ENCODE peak calls at places on chromosome 21, in ten cellular contexts. Q is cardiac fibroblast; I is CD8-positive, alpha-beta T cell; B is body of pancreas; H is Calu3; U is upper lobe of right lung; W is GM13976; V is fibroblast of villous mesenchyme; A is Peyer's patch; E is fibroblast of mammary gland. L is an unnamed sample.

GRCh38 chr21:37917612-37918011 is 1.4 kb upstream of the KCNJ6 start:
- DNase-seq in U (no peak), E (peak), B (no peak), A (no peak), V (peak), I (no peak), H (no peak), Q (peak), W (no peak), L (no peak)

GRCh38 chr21:34567574-34567973 is 47.3 kb downstream of the RCAN1 start:
- DNase-seq in A (no peak), B (no peak), I (no peak), U (no peak), V (no peak), Q (no peak), W (no peak), E (no peak), H (no peak), L (no peak)

GRCh38 chr21:44087426-44088400 is 19.5 kb upstream of the PWP2 start:
- DNase-seq in E (no peak), Q (no peak), W (no peak), I (no peak), H (no peak), A (peak), V (no peak), B (no peak), U (peak), L (no peak)

GRCh38 chr21:31514598-31514997 is 144.9 kb upstream of the SOD1 start:
- DNase-seq in H (peak), B (peak), I (no peak), Q (no peak), U (no peak), A (no peak), E (no peak), W (no peak), V (no peak), L (peak)

GRCh38 chr21:32359719-32360260 is 33.0 kb downstream of the URB1 start:
- DNase-seq in E (peak), H (peak), I (no peak), Q (no peak), V (no peak), A (no peak), U (no peak), B (no peak), W (no peak), L (no peak)

GRCh38 chr21:32520885-32521735 is 64.2 kb downstream of the TCP10L start:
- DNase-seq in H (peak), V (peak), W (no peak), I (no peak), A (peak), B (peak), U (peak), E (peak), Q (peak), L (no peak)

GRCh38 chr21:17929514-17929913 is 110.4 kb upstream of the C21orf91 start:
- DNase-seq in E (no peak), V (no peak), U (no peak), W (no peak), B (no peak), H (no peak), I (no peak), A (no peak), Q (no peak), L (no peak)

GRCh38 chr21:42299324-42300044 is 15.7 kb downstream of the TFF3 start:
- DNase-seq in V (no peak), Q (peak), B (no peak), W (no peak), E (no peak), I (no peak), A (no peak), H (peak), U (peak), L (no peak)

GRCh38 chr21:33634254-33634653 is 7.3 kb downstream of the CRYZL1 start:
- DNase-seq in U (no peak), B (no peak), E (no peak), H (no peak), Q (no peak), W (no peak), I (no peak), A (no peak), V (no peak), L (no peak)

GRCh38 chr21:42121792-42122191 is 50.7 kb downstream of the UMODL1 start:
- DNase-seq in E (no peak), Q (no peak), I (no peak), W (no peak), U (no peak), H (no peak), A (no peak), B (no peak), V (no peak), L (no peak)

GRCh38 chr21:36589352-36589971 is 109.5 kb upstream of the SIM2 start:
- DNase-seq in B (peak), W (peak), V (peak), E (peak), I (no peak), Q (peak), U (no peak), A (no peak), H (peak), L (no peak)

GRCh38 chr21:33434770-33435360 is 31.7 kb downstream of the IFNGR2 start:
- DNase-seq in Q (peak), A (no peak), B (no peak), I (no peak), W (peak), V (peak), E (peak), U (no peak), H (peak), L (no peak)

GRCh38 chr21:17501107-17502006 is 11.5 kb upstream of the CXADR start:
- DNase-seq in I (no peak), E (no peak), B (no peak), W (no peak), H (no peak), U (no peak), V (no peak), Q (no peak), A (no peak), L (no peak)

GRCh38 chr21:34845521-34846213 is 176.9 kb downstream of the CLIC6 start:
- DNase-seq in E (peak), I (no peak), B (no peak), W (peak), A (no peak), U (peak), V (peak), Q (peak), H (peak), L (no peak)

GRCh38 chr21:37673801-37674575 is 242.3 kb downstream of the KCNJ6 start:
- DNase-seq in I (no peak), W (no peak), B (no peak), V (no peak), E (no peak), A (no peak), U (no peak), H (no peak), Q (peak), L (no peak)

GRCh38 chr21:35840197-35840799 is 220.0 kb downstream of the SETD4 start:
- DNase-seq in Q (peak), I (peak), E (peak), H (peak), U (no peak), V (peak), A (peak), B (peak), W (peak), L (peak)

GRCh38 chr21:36542312-36543101 is 62.6 kb upstream of the CLDN14 start:
- DNase-seq in B (peak), A (no peak), I (no peak), V (no peak), Q (no peak), W (peak), U (no peak), H (no peak), E (no peak), L (no peak)

GRCh38 chr21:33078907-33079582 is 9.1 kb downstream of the OLIG1 start:
- DNase-seq in I (no peak), H (peak), V (peak), A (no peak), Q (peak), U (no peak), E (peak), W (peak), B (peak), L (no peak)

GRCh38 chr21:42010507-42011493 is 640 bp upstream of the ZBTB21 start:
- DNase-seq in I (peak), V (peak), U (peak), A (peak), Q (no peak), E (no peak), H (peak), B (peak), W (peak), L (no peak)

GRCh38 chr21:34276711-34277425 is 86.9 kb upstream of the KCNE2 start:
- DNase-seq in I (no peak), Q (peak), H (no peak), U (no peak), W (peak), V (peak), E (peak), A (no peak), B (no peak), L (no peak)

GRCh38 chr21:31235671-31236450 is 108.2 kb downstream of the TIAM1 start:
- DNase-seq in I (no peak), W (no peak), V (no peak), B (no peak), U (no peak), A (no peak), Q (peak), H (no peak), E (peak), L (no peak)

DNA sequence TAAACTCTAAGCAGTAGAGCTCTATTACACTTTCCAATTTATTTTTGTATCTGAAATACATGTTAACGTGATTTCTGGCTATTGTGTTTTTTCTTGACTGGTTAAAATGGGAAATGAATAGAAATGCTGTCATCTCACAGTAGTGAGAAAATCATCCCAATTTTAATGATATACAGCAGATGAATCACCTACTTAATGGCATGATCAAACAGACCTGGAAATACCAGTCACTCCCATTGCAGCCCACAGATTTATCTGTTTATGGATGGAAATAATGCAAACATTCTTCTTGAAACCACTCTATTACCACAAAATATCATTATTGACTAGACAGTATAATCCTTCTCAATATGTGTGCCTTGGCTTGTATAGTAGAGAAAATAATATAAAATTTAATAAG is 497.8 kb upstream of the ADAMTS5 start:
- DNase-seq in B (no peak), V (peak), Q (no peak), H (no peak), A (no peak), U (no peak), I (no peak), E (no peak), W (no peak), L (no peak)
- TF ChIP-seq CTCF in B (no peak), V (no peak), Q (no peak), H (no peak), A (no peak), U (no peak), I (no peak), E (no peak), W (no peak), L (no peak)

GRCh38 chr21:20739421-20739820 is 258.8 kb upstream of the NCAM2 start:
- DNase-seq in U (no peak), V (no peak), W (no peak), A (no peak), B (no peak), H (no peak), I (no peak), Q (no peak), E (no peak), L (no peak)
- TF ChIP-seq CTCF in U (no peak), V (no peak), W (no peak), A (no peak), B (no peak), H (no peak), I (no peak), Q (no peak), E (peak), L (peak)

GRCh38 chr21:29298348-29299045 is at the start of gene BACH1:
- DNase-seq in A (peak), Q (peak), V (peak), I (peak), U (peak), E (peak), H (peak), B (peak), W (peak), L (peak)
- TF ChIP-seq CTCF in A (peak), Q (no peak), V (peak), I (peak), U (peak), E (no peak), H (no peak), B (peak), W (peak), L (no peak)

DNA sequence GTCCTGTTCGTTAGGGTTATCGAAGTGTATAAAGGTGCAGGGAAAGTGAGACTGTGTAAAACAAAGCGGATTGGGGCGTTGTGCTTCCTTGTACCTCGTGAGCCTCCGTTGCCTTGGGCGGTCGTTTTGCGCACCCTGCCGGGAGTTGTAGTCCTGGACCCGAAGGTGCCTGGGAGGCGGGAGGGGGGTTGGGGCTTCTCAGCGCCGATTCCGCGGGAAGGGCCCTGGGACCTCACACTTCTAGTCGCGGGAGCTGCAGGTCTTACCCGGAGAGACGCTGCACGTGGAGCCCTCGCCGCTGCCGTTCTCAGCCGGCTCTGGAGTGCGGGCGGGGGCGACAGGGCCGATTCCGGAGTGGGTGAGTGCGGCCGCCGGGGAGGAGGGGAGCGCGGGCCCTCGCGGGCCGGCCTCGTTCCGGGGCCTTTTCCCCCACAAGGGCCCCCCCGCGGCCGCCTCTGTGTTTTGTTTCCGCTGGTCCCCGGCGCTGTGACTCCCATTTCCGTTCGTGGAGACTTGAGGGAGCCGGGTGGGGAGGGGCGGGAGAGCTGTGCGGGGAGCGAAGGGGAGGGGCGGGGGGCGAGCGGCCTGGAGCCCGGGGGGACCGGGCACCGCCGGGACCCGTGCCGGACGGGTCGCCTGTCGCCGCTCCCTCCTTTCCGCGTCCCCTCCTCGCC is 586 bp downstream of the GABPA start:
- DNase-seq in V (peak), H (peak), I (peak), E (peak), A (peak), W (peak), B (peak), Q (peak), U (peak), L (peak)
- TF ChIP-seq CTCF in V (peak), H (no peak), I (no peak), E (no peak), A (no peak), W (no peak), B (peak), Q (peak), U (no peak), L (no peak)

DNA sequence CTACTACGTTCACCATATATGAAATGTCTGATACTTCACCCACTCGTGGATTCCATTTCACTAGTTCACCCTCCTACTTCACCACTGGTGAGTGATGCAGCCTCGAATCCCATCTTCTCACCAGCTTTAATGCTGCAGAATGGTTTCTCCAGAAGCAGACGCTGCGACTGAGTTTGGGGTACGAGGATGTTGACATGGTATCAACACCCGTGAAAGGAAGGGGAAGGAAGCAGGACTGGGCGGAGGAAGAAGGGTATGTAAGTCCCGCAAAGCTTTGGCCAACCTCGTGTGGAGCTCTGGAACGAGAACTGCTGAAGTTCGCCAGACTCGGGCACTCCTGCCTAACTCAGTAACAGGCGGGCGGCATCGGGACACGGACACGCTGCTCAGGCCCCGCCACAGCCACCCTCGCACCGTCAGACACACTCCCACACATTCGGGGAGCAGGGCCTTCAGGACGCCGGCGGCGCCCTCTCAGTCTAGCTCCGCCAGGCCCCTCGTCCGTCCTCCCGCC is 833 bp upstream of the DIP2A start:
- DNase-seq in Q (peak), W (no peak), A (peak), E (peak), U (peak), B (peak), H (peak), I (no peak), V (peak), L (no peak)
- TF ChIP-seq CTCF in Q (no peak), W (no peak), A (no peak), E (no peak), U (no peak), B (no peak), H (no peak), I (no peak), V (no peak), L (no peak)

DNA sequence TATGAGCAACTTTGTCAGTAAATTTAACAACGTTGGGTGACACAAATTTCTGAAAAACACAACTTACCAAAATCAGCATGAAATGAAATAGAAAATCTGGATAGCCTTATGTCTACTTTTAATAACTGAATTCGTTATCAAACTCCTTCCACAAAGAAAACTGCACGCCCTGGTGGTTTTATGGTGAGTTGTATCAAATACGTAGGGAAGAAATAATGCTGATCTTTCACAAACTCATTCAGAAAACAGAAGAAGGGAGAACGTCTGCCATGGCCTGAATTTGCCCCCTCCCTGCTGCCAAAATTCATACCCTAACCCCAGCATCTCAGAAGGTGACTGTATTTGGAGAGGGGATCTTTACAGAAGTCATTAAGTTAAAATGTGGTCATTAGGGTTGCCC is 50.0 kb upstream of the COL18A1 start:
- DNase-seq in Q (no peak), E (no peak), I (no peak), A (no peak), H (no peak), W (no peak), V (no peak), B (no peak), U (no peak), L (no peak)
- TF ChIP-seq CTCF in Q (no peak), E (no peak), I (no peak), A (no peak), H (no peak), W (no peak), V (no peak), B (no peak), U (no peak), L (no peak)

L was measured in neural crest cell.